ENCODE peak calls at places on chromosomes 5 and 9, in ten cellular contexts. One of them, this sample, is unnamed.

GRCh38 chr5:1479581-1480188 is 34.4 kb upstream of the SLC6A3 start:
- DNase-seq in sigmoid colon: no peak
- DNase-seq in IMR-90: peak; percentile 36
- DNase-seq in tibial nerve: peak; percentile 45
- DNase-seq in H1: peak; percentile 76
- DNase-seq in HCT116: no peak
- DNase-seq in adrenal gland: peak; percentile 39
- DNase-seq in uterus: peak; percentile 63
- DNase-seq in NB4: peak; percentile 87
- DNase-seq in HepG2: peak; percentile 23
- DNase-seq in this sample: peak; percentile 54

GRCh38 chr5:65205016-65205415 is 276.7 kb downstream of the ADAMTS6 start:
- DNase-seq in sigmoid colon: no peak
- DNase-seq in IMR-90: peak; percentile 31
- DNase-seq in tibial nerve: no peak
- DNase-seq in H1: no peak
- DNase-seq in HCT116: no peak
- DNase-seq in adrenal gland: no peak
- DNase-seq in uterus: no peak
- DNase-seq in NB4: no peak
- DNase-seq in HepG2: no peak
- DNase-seq in this sample: no peak

GRCh38 chr5:388266-389196 is 54.4 kb upstream of the EXOC3 start:
- DNase-seq in sigmoid colon: peak; percentile 59
- DNase-seq in IMR-90: no peak
- DNase-seq in tibial nerve: no peak
- DNase-seq in H1: no peak
- DNase-seq in HCT116: no peak
- DNase-seq in adrenal gland: no peak
- DNase-seq in uterus: no peak
- DNase-seq in NB4: peak; percentile 61
- DNase-seq in HepG2: no peak
- DNase-seq in this sample: no peak

GRCh38 chr5:55924744-55925143 is 70.0 kb downstream of the IL6ST start:
- DNase-seq in sigmoid colon: no peak
- DNase-seq in IMR-90: no peak
- DNase-seq in tibial nerve: no peak
- DNase-seq in H1: peak; percentile 23
- DNase-seq in HCT116: no peak
- DNase-seq in adrenal gland: no peak
- DNase-seq in uterus: no peak
- DNase-seq in NB4: no peak
- DNase-seq in HepG2: no peak
- DNase-seq in this sample: peak; percentile 67

GRCh38 chr9:123415593-123415930 is 59.6 kb downstream of the CRB2 start:
- DNase-seq in sigmoid colon: no peak
- DNase-seq in IMR-90: no peak
- DNase-seq in tibial nerve: no peak
- DNase-seq in H1: no peak
- DNase-seq in HCT116: no peak
- DNase-seq in adrenal gland: no peak
- DNase-seq in uterus: no peak
- DNase-seq in NB4: no peak
- DNase-seq in HepG2: no peak
- DNase-seq in this sample: no peak

GRCh38 chr9:21684231-21684630 is 118.2 kb upstream of the MTAP start:
- DNase-seq in sigmoid colon: no peak
- DNase-seq in IMR-90: no peak
- DNase-seq in tibial nerve: no peak
- DNase-seq in H1: no peak
- DNase-seq in HCT116: no peak
- DNase-seq in adrenal gland: no peak
- DNase-seq in uterus: no peak
- DNase-seq in NB4: no peak
- DNase-seq in HepG2: no peak
- DNase-seq in this sample: no peak

GRCh38 chr5:17772232-17772631 is 138.0 kb downstream of the TAF11L14 start:
- DNase-seq in sigmoid colon: no peak
- DNase-seq in IMR-90: no peak
- DNase-seq in tibial nerve: no peak
- DNase-seq in H1: no peak
- DNase-seq in HCT116: no peak
- DNase-seq in adrenal gland: no peak
- DNase-seq in uterus: no peak
- DNase-seq in NB4: peak; percentile 12
- DNase-seq in HepG2: no peak
- DNase-seq in this sample: no peak

GRCh38 chr9:137070906-137071275 is 534 bp upstream of the SAPCD2 start:
- DNase-seq in sigmoid colon: no peak
- DNase-seq in IMR-90: no peak
- DNase-seq in tibial nerve: no peak
- DNase-seq in H1: peak; percentile 79
- DNase-seq in HCT116: no peak
- DNase-seq in adrenal gland: no peak
- DNase-seq in uterus: no peak
- DNase-seq in NB4: peak; percentile 88
- DNase-seq in HepG2: peak; percentile 64
- DNase-seq in this sample: no peak

GRCh38 chr5:432201-432927 is 10.6 kb upstream of the EXOC3 start:
- DNase-seq in sigmoid colon: peak; percentile 52
- DNase-seq in IMR-90: no peak
- DNase-seq in tibial nerve: no peak
- DNase-seq in H1: no peak
- DNase-seq in HCT116: no peak
- DNase-seq in adrenal gland: no peak
- DNase-seq in uterus: no peak
- DNase-seq in NB4: no peak
- DNase-seq in HepG2: no peak
- DNase-seq in this sample: no peak

GRCh38 chr9:690517-691111 is 150.9 kb upstream of the DMRT1 start:
- DNase-seq in sigmoid colon: no peak
- DNase-seq in IMR-90: no peak
- DNase-seq in tibial nerve: no peak
- DNase-seq in H1: peak; percentile 39
- DNase-seq in HCT116: no peak
- DNase-seq in adrenal gland: no peak
- DNase-seq in uterus: no peak
- DNase-seq in NB4: no peak
- DNase-seq in HepG2: no peak
- DNase-seq in this sample: no peak

GRCh38 chr5:150644496-150644895 is 4.0 kb downstream of the SYNPO start:
- DNase-seq in sigmoid colon: no peak
- DNase-seq in IMR-90: no peak
- DNase-seq in tibial nerve: no peak
- DNase-seq in H1: no peak
- DNase-seq in HCT116: no peak
- DNase-seq in adrenal gland: peak; percentile 95
- DNase-seq in uterus: no peak
- DNase-seq in NB4: no peak
- DNase-seq in HepG2: peak; percentile 45
- DNase-seq in this sample: no peak

GRCh38 chr5:1094670-1095190 is 17.1 kb downstream of the SLC12A7 start:
- DNase-seq in sigmoid colon: no peak
- DNase-seq in IMR-90: no peak
- DNase-seq in tibial nerve: no peak
- DNase-seq in H1: no peak
- DNase-seq in HCT116: no peak
- DNase-seq in adrenal gland: no peak
- DNase-seq in uterus: no peak
- DNase-seq in NB4: no peak
- DNase-seq in HepG2: no peak
- DNase-seq in this sample: no peak

DNA sequence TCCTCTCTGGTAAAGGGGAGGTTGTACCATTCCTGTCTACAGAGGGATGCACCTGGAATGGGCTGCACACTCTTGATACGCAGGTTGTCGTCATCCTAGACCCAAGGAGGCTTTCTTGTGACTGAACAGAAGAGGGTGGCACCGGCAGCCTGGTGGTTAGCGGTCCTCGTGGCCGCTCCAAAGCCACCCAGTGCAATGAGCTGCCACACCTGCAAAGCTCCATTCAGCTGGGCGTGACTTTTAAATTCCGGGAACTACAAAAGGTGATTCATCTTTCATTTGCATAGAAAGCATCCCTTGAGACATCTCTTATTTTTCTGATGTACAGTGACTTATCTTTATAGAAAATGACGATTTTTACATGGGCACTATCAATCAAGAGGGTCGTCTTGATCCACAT is 286.1 kb upstream of the IRX1 start:
- DNase-seq in sigmoid colon: no peak
- DNase-seq in IMR-90: no peak
- DNase-seq in tibial nerve: no peak
- DNase-seq in H1: no peak
- DNase-seq in HCT116: no peak
- DNase-seq in adrenal gland: no peak
- DNase-seq in uterus: no peak
- DNase-seq in NB4: no peak
- DNase-seq in HepG2: no peak
- DNase-seq in this sample: peak; percentile 60
- TF ChIP-seq POLR2A in sigmoid colon: no peak
- TF ChIP-seq POLR2A in IMR-90: no peak
- TF ChIP-seq POLR2A in tibial nerve: no peak
- TF ChIP-seq POLR2A in H1: no peak
- TF ChIP-seq POLR2A in HCT116: no peak
- TF ChIP-seq POLR2A in adrenal gland: no peak
- TF ChIP-seq POLR2A in uterus: no peak
- TF ChIP-seq POLR2A in NB4: no peak
- TF ChIP-seq POLR2A in HepG2: no peak
- TF ChIP-seq POLR2A in this sample: no peak

GRCh38 chr5:40017918-40018317 is 593.1 kb upstream of the DAB2 start:
- DNase-seq in sigmoid colon: no peak
- DNase-seq in IMR-90: no peak
- DNase-seq in tibial nerve: no peak
- DNase-seq in H1: no peak
- DNase-seq in HCT116: no peak
- DNase-seq in adrenal gland: no peak
- DNase-seq in uterus: no peak
- DNase-seq in NB4: no peak
- DNase-seq in HepG2: no peak
- DNase-seq in this sample: no peak

GRCh38 chr5:40022057-40022456 is 597.3 kb upstream of the DAB2 start:
- DNase-seq in sigmoid colon: no peak
- DNase-seq in IMR-90: no peak
- DNase-seq in tibial nerve: no peak
- DNase-seq in H1: no peak
- DNase-seq in HCT116: no peak
- DNase-seq in adrenal gland: no peak
- DNase-seq in uterus: no peak
- DNase-seq in NB4: no peak
- DNase-seq in HepG2: no peak
- DNase-seq in this sample: no peak

GRCh38 chr5:40017151-40017550 is 592.4 kb upstream of the DAB2 start:
- DNase-seq in sigmoid colon: no peak
- DNase-seq in IMR-90: no peak
- DNase-seq in tibial nerve: no peak
- DNase-seq in H1: no peak
- DNase-seq in HCT116: no peak
- DNase-seq in adrenal gland: no peak
- DNase-seq in uterus: no peak
- DNase-seq in NB4: peak; percentile 25
- DNase-seq in HepG2: no peak
- DNase-seq in this sample: no peak

DNA sequence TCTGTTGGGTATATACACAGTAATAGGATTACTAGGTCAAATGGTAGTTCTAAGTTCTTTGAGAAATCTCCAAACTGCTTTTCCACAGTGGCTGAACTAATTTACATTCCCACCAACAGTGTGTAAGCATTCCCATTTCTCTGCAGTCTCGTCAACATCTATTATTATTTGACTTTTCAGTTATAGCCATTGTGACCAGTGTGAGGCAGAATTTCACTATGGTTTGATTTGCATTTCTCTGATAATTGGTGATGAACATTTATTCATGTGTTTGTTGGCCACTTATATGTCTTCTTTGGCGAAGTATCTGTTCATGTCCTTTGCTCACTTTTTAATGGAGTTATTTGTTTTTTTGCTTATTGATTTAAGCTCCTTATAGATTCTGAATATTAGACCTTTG is 596.2 kb upstream of the DAB2 start:
- DNase-seq in sigmoid colon: no peak
- DNase-seq in IMR-90: peak; percentile 2
- DNase-seq in tibial nerve: no peak
- DNase-seq in H1: no peak
- DNase-seq in HCT116: no peak
- DNase-seq in adrenal gland: no peak
- DNase-seq in uterus: no peak
- DNase-seq in NB4: no peak
- DNase-seq in HepG2: no peak
- DNase-seq in this sample: no peak
- TF ChIP-seq CTCF in sigmoid colon: no peak
- TF ChIP-seq CTCF in IMR-90: peak; percentile 23
- TF ChIP-seq CTCF in tibial nerve: no peak
- TF ChIP-seq CTCF in H1: no peak
- TF ChIP-seq CTCF in HCT116: no peak
- TF ChIP-seq CTCF in adrenal gland: no peak
- TF ChIP-seq CTCF in uterus: no peak
- TF ChIP-seq CTCF in NB4: no peak
- TF ChIP-seq CTCF in HepG2: no peak
- TF ChIP-seq CTCF in this sample: no peak

GRCh38 chr9:69120380-69121154 is 53.5 kb upstream of the TJP2 start:
- DNase-seq in sigmoid colon: no peak
- DNase-seq in IMR-90: no peak
- DNase-seq in tibial nerve: no peak
- DNase-seq in H1: peak; percentile 91
- DNase-seq in HCT116: peak; percentile 83
- DNase-seq in adrenal gland: no peak
- DNase-seq in uterus: no peak
- DNase-seq in NB4: no peak
- DNase-seq in HepG2: peak; percentile 81
- DNase-seq in this sample: peak; percentile 63
- TF ChIP-seq POLR2A in sigmoid colon: peak; percentile 40
- TF ChIP-seq POLR2A in IMR-90: no peak
- TF ChIP-seq POLR2A in tibial nerve: no peak
- TF ChIP-seq POLR2A in H1: peak; percentile 85
- TF ChIP-seq POLR2A in HCT116: no peak
- TF ChIP-seq POLR2A in adrenal gland: no peak
- TF ChIP-seq POLR2A in uterus: no peak
- TF ChIP-seq POLR2A in NB4: no peak
- TF ChIP-seq POLR2A in HepG2: peak; percentile 67
- TF ChIP-seq POLR2A in this sample: no peak

DNA sequence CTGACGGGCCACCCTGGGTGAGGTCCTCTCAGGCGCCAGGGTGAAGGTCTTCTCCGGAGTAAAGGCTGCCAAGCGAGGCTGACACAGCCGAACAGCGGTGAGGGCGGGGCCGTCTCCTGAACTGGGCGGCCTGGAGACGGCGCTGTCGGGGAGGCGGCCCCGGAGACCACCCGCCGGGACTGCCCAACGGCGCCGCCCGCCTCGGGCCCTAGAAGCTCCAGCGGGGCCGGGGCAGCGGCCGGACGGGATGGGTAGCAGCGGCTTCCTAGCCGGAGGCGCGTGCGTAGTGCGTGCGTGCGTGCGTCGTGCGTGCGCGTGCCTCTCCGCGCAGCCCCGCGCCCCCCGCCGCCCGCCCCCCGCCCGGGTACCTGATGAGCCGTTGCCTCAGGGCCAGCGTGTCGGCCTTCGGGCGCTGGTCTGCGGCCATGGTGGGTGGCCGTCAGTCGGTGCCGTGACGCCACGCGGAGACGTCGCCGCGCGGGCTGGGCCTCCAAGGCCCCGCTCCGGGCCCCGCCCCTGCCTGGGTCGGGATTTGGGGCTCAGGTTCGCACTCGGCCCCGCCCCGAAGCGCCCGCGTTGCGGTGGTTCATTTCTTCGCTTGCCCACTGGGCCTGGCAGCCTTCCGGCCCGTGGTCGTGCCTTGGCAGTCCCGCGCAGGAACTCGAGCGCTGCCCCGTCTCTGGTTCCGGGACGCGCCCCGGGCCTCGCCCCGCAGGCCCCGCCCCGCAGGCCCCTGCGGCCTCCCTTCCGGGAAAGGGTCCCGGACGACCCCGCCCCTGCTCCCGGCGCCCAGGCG is at the start of gene PHYKPL:
- DNase-seq in sigmoid colon: peak; percentile 86
- DNase-seq in IMR-90: peak; percentile 58
- DNase-seq in tibial nerve: peak; percentile 41
- DNase-seq in H1: peak; percentile 83
- DNase-seq in HCT116: peak; percentile 44
- DNase-seq in adrenal gland: peak; percentile 76
- DNase-seq in uterus: peak; percentile 75
- DNase-seq in NB4: peak; percentile 81
- DNase-seq in HepG2: peak; percentile 36
- DNase-seq in this sample: peak; percentile 51
- TF ChIP-seq CTCF in sigmoid colon: no peak
- TF ChIP-seq CTCF in IMR-90: peak; percentile 16
- TF ChIP-seq CTCF in tibial nerve: no peak
- TF ChIP-seq CTCF in H1: peak; percentile 17
- TF ChIP-seq CTCF in HCT116: no peak
- TF ChIP-seq CTCF in adrenal gland: no peak
- TF ChIP-seq CTCF in uterus: peak; percentile 7
- TF ChIP-seq CTCF in NB4: no peak
- TF ChIP-seq CTCF in HepG2: peak; percentile 18
- TF ChIP-seq CTCF in this sample: no peak

This sample was measured in lower leg skin.